ENCODE peak calls at places on chromosome 19, in eight cellular contexts. F is A549; K is thyroid gland; V is CD8-positive, alpha-beta memory T cell; D is NT2/D1; B is adrenal gland; H is heart left ventricle; U is IMR-90. I is an unnamed sample. For H3K4me1 and H3K9me3, the result is how much of the 10 kb centered on the place peaks cover.

GRCh38 chr19:19460761-19461265 is 54.5 kb downstream of the TSSK6 start:
- DNase-seq in F (no peak), K (peak), V (peak), D (no peak), B (peak), H (peak), U (peak), I (peak)

GRCh38 chr19:57465680-57466381 is 8.9 kb upstream of the VN1R1 start:
- DNase-seq in F (peak), K (no peak), V (peak), D (peak), B (no peak), H (no peak), U (peak), I (no peak)

GRCh38 chr19:7159105-7159933 is 89.8 kb downstream of the ZNF557 start:
- DNase-seq in F (no peak), K (no peak), V (no peak), D (no peak), B (peak), H (peak), U (peak), I (no peak)

GRCh38 chr19:45023048-45023447 is 15.8 kb upstream of the CLASRP start:
- DNase-seq in F (no peak), K (no peak), V (no peak), D (no peak), B (no peak), H (no peak), U (no peak), I (no peak)

GRCh38 chr19:1271528-1272422 is 2.6 kb downstream of the CIRBP start:
- DNase-seq in F (no peak), K (no peak), V (no peak), D (no peak), B (no peak), H (no peak), U (no peak), I (no peak)

GRCh38 chr19:39438270-39438934 is 2.7 kb upstream of the RPS16 start:
- DNase-seq in F (no peak), K (no peak), V (no peak), D (no peak), B (no peak), H (no peak), U (peak), I (no peak)

GRCh38 chr19:6062961-6063575 is 47.2 kb downstream of the RFX2 start:
- DNase-seq in F (no peak), K (no peak), V (no peak), D (no peak), B (no peak), H (no peak), U (no peak), I (no peak)

GRCh38 chr19:6687117-6687516 is 17.2 kb upstream of the TNFSF14 start:
- DNase-seq in F (no peak), K (no peak), V (no peak), D (no peak), B (no peak), H (no peak), U (no peak), I (no peak)

GRCh38 chr19:858868-859843 is at the start of gene CFD:
- DNase-seq in F (no peak), K (no peak), V (no peak), D (no peak), B (peak), H (peak), U (no peak), I (no peak)

GRCh38 chr19:8194528-8195275 is 14.5 kb upstream of the CERS4 start:
- DNase-seq in F (no peak), K (no peak), V (peak), D (no peak), B (peak), H (no peak), U (no peak), I (no peak)

GRCh38 chr19:44712864-44713515 is 14.0 kb downstream of the CEACAM16 start:
- DNase-seq in F (no peak), K (no peak), V (no peak), D (no peak), B (no peak), H (no peak), U (no peak), I (no peak)

GRCh38 chr19:39735688-39736087 is 2.1 kb downstream of the CLC start:
- DNase-seq in F (no peak), K (no peak), V (no peak), D (no peak), B (no peak), H (no peak), U (no peak), I (no peak)

GRCh38 chr19:37973666-37974065 is 66.7 kb downstream of the SIPA1L3 start:
- DNase-seq in F (no peak), K (no peak), V (no peak), D (no peak), B (no peak), H (no peak), U (peak), I (no peak)

GRCh38 chr19:40413291-40413994 is at the start of gene PRX:
- DNase-seq in F (no peak), K (no peak), V (no peak), D (no peak), B (no peak), H (no peak), U (no peak), I (no peak)

GRCh38 chr19:35756373-35757230 is at the start of gene HSPB6:
- DNase-seq in F (no peak), K (peak), V (no peak), D (no peak), B (peak), H (peak), U (peak), I (no peak)

GRCh38 chr19:30225615-30226463 is 146.3 kb upstream of the ZNF536 start:
- DNase-seq in F (peak), K (peak), V (no peak), D (no peak), B (peak), H (no peak), U (no peak), I (no peak)

GRCh38 chr19:45164577-45165335 is 4.0 kb upstream of the NKPD1 start:
- DNase-seq in F (no peak), K (peak), V (peak), D (no peak), B (peak), H (peak), U (peak), I (peak)

GRCh38 chr19:1591421-1592022 is 1.1 kb downstream of the MBD3 start:
- DNase-seq in F (no peak), K (peak), V (no peak), D (no peak), B (peak), H (no peak), U (no peak), I (no peak)

GRCh38 chr19:58513213-58513693 is 1.5 kb upstream of the SLC27A5 start:
- DNase-seq in F (no peak), K (no peak), V (no peak), D (no peak), B (no peak), H (no peak), U (no peak), I (no peak)

DNA sequence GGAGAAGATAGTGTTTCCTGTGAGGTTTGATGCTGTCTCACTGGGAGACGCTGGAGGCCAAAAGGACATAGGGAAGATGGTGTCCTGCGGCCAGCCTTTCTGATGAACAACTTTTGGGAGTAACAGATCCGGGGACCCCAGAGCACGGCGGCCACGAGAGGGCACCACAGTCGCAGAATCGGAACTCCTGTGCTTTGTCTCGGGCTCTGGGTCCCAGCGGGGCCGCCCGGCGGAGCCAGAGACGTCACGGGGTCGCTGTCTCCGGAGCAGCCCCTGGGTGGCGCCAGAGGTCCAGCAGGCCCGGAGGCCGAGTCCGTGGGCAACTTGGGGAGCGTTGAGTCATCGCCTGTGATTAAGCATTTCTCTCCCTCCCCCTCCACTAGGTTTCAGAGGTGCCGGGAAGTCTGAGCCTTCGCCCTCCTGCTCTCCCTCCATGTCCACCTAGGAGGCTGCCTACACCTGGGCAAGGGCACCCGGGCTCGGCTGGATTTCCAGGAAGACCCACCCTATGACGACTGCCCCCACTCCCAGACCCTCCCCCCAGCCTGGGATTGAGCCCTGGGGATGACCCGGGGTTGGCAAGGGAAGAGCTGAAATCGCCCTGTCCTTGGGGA is 3.2 kb downstream of the NANOS3 start:
- DNase-seq in F (peak), K (peak), V (peak), D (peak), B (peak), H (peak), U (peak), I (peak)
- H3K4me3 ChIP-seq in F (peak), K (no peak), V (peak), D (peak), B (no peak), H (peak), U (no peak), I (no peak)

GRCh38 chr19:11046608-11047354 is 42.5 kb upstream of the LDLR start:
- DNase-seq in F (no peak), K (peak), V (no peak), D (no peak), B (no peak), H (no peak), U (no peak), I (no peak)
- H3K4me1 ChIP-seq in F (under half), K (under half), V (under half), D (under half), B (under half), H (under half), U (under half), I (under half)

GRCh38 chr19:3604987-3605343 is 1.7 kb downstream of the TBXA2R start:
- DNase-seq in F (no peak), K (no peak), V (peak), D (no peak), B (no peak), H (no peak), U (no peak), I (no peak)

GRCh38 chr19:3605361-3605760 is 1.3 kb downstream of the TBXA2R start:
- DNase-seq in F (no peak), K (no peak), V (no peak), D (no peak), B (no peak), H (no peak), U (no peak), I (no peak)

GRCh38 chr19:3606690-3607289 is at the start of gene TBXA2R:
- DNase-seq in F (peak), K (peak), V (peak), D (no peak), B (peak), H (peak), U (peak), I (peak)

GRCh38 chr19:3606174-3606689 is 443 bp downstream of the TBXA2R start:
- DNase-seq in F (no peak), K (peak), V (peak), D (no peak), B (peak), H (no peak), U (no peak), I (no peak)

DNA sequence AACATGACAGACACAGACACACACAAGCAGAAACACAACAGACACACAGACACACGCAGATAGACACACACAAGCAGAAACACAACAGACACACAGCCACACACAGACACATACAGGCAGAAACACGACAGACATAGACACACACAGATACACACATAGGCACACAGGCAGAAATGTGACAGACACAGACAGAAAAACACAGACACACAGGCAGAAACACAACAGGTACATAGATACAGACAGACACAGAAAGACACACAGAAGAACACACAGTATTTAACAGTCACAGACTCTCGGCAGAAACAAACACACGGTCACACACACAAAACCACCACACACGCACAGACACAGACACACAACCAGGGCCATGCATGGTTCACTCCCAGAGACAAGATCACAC is 905 bp downstream of the TBXA2R start:
- DNase-seq in F (no peak), K (no peak), V (no peak), D (no peak), B (no peak), H (no peak), U (no peak), I (no peak)
- H3K9me3 ChIP-seq in F (under half), K (under half), V (under half), D (under half), B (under half), H (under half), U (under half), I (under half)

GRCh38 chr19:48757089-48757675 is 1.9 kb downstream of the FGF21 start:
- DNase-seq in F (no peak), K (no peak), V (no peak), D (no peak), B (no peak), H (no peak), U (no peak), I (no peak)
- H3K4me3 ChIP-seq in F (no peak), K (no peak), V (no peak), D (no peak), B (no peak), H (no peak), U (no peak), I (no peak)

GRCh38 chr19:13045812-13046211 is 50.5 kb downstream of the NFIX start:
- DNase-seq in F (no peak), K (no peak), V (no peak), D (no peak), B (no peak), H (peak), U (no peak), I (no peak)

GRCh38 chr19:13050274-13050673 is 52.4 kb downstream of the LYL1 start:
- DNase-seq in F (no peak), K (no peak), V (no peak), D (no peak), B (no peak), H (no peak), U (no peak), I (no peak)

GRCh38 chr19:13044160-13044853 is 49.0 kb downstream of the NFIX start:
- DNase-seq in F (no peak), K (no peak), V (peak), D (no peak), B (no peak), H (peak), U (peak), I (no peak)

GRCh38 chr19:13043285-13043684 is 48.0 kb downstream of the NFIX start:
- DNase-seq in F (no peak), K (no peak), V (no peak), D (no peak), B (no peak), H (no peak), U (no peak), I (no peak)

DNA sequence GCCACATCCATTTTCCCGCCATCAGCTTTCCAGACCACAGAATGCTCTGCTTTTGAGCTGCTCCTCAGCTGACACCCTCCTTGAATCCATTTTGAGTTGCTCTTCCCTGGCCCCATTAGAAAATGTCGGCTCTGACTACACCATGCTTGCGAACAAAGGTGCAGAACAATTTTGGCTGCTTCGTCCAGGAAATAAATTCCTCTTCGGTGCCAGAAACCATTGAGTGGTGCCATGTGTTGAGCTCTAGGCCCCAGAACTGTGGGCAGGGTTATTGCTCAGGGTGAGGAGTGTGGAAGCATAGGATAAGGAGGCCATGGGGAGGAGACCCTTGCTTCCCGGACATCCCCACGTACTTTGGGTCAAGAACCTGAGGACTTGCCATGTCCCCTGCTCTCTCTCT is 52.1 kb downstream of the NFIX start:
- DNase-seq in F (no peak), K (no peak), V (no peak), D (no peak), B (no peak), H (no peak), U (no peak), I (no peak)
- H3K4me1 ChIP-seq in F (under half), K (half or more), V (under half), D (under half), B (under half), H (half or more), U (under half), I (under half)